ENCODE peak calls at places on chromosomes 4 and X, in nine cellular contexts. Z is heart right ventricle, Q is brain microvascular endothelial cell, C is SIG-M5, R is SK-N-SH, X is Right ventricle myocardium superior, D is GDM1, J is pulmonary artery endothelial cell, N is IMR-90. I is an unnamed sample.

GRCh38 chrX:111098874-111099273 is 2.9 kb downstream of the PAK3 start:
- DNase-seq in Z (peak; percentile 23), Q (no peak), C (no peak), R (peak; percentile 68), X (peak; percentile 47), D (no peak), J (no peak), N (peak; percentile 11), I (peak; percentile 36)

GRCh38 chrX:48083212-48083611 is 11.8 kb upstream of the ZNF630 start:
- DNase-seq in Z (no peak), Q (peak; percentile 51), C (no peak), R (peak; percentile 68), X (no peak), D (peak; percentile 33), J (no peak), N (peak; percentile 34), I (peak; percentile 43)

GRCh38 chr4:139761461-139761860 is 95.8 kb downstream of the MGST2 start:
- DNase-seq in Z (no peak), Q (peak; percentile 28), C (peak; percentile 0), R (peak; percentile 32), X (no peak), D (no peak), J (no peak), N (peak; percentile 23), I (no peak)

GRCh38 chr4:39539026-39539690 is 11.9 kb upstream of the UGDH start:
- DNase-seq in Z (no peak), Q (peak; percentile 38), C (no peak), R (no peak), X (no peak), D (no peak), J (no peak), N (peak; percentile 50), I (no peak)

GRCh38 chr4:13368262-13368661 is 115.9 kb downstream of the RAB28 start:
- DNase-seq in Z (no peak), Q (no peak), C (no peak), R (no peak), X (no peak), D (no peak), J (no peak), N (peak; percentile 12), I (no peak)

GRCh38 chr4:61175495-61175894 is 24.6 kb upstream of the ADGRL3 start:
- DNase-seq in Z (no peak), Q (no peak), C (no peak), R (no peak), X (no peak), D (no peak), J (no peak), N (no peak), I (no peak)

GRCh38 chrX:118526149-118526548 is 30.5 kb downstream of the DOCK11 start:
- DNase-seq in Z (no peak), Q (no peak), C (no peak), R (no peak), X (no peak), D (no peak), J (no peak), N (no peak), I (no peak)

GRCh38 chrX:45619290-45619689 is 418.6 kb upstream of the DIPK2B start:
- DNase-seq in Z (no peak), Q (peak; percentile 41), C (no peak), R (no peak), X (no peak), D (no peak), J (no peak), N (peak; percentile 28), I (no peak)

GRCh38 chrX:130716822-130717405 is 186.1 kb downstream of the ENOX2 start:
- DNase-seq in Z (no peak), Q (no peak), C (no peak), R (no peak), X (no peak), D (no peak), J (no peak), N (no peak), I (peak; percentile 8)

GRCh38 chr4:118086334-118086733 is 52.0 kb downstream of the NDST3 start:
- DNase-seq in Z (no peak), Q (no peak), C (no peak), R (no peak), X (no peak), D (no peak), J (peak; percentile 43), N (peak; percentile 31), I (no peak)

GRCh38 chr4:87283151-87283550 is 39.5 kb downstream of the HSD17B13 start:
- DNase-seq in Z (no peak), Q (no peak), C (no peak), R (no peak), X (no peak), D (no peak), J (no peak), N (no peak), I (no peak)

GRCh38 chr4:186723207-186724047 is at the start of gene FAT1:
- DNase-seq in Z (peak; percentile 77), Q (peak; percentile 26), C (no peak), R (peak; percentile 85), X (peak; percentile 75), D (no peak), J (no peak), N (peak; percentile 71), I (peak; percentile 67)

GRCh38 chrX:13933851-13934250 is 95.8 kb downstream of the GEMIN8 start:
- DNase-seq in Z (no peak), Q (no peak), C (no peak), R (no peak), X (no peak), D (no peak), J (no peak), N (no peak), I (no peak)

GRCh38 chrX:1178580-1179057 is 33.8 kb downstream of the CRLF2 start:
- DNase-seq in Z (no peak), Q (no peak), C (no peak), R (no peak), X (no peak), D (no peak), J (no peak), N (no peak), I (no peak)

GRCh38 chrX:102129473-102129872 is 4.0 kb downstream of the TCEAL2 start:
- DNase-seq in Z (no peak), Q (no peak), C (no peak), R (peak; percentile 41), X (no peak), D (no peak), J (no peak), N (peak; percentile 4), I (peak; percentile 0)

GRCh38 chrX:15680401-15680800 is 15.8 kb upstream of the CLTRN start:
- DNase-seq in Z (no peak), Q (peak; percentile 75), C (no peak), R (no peak), X (no peak), D (no peak), J (no peak), N (peak; percentile 88), I (no peak)

GRCh38 chr4:15238720-15239119 is 189.1 kb upstream of the C1QTNF7 start:
- DNase-seq in Z (no peak), Q (peak; percentile 62), C (no peak), R (peak; percentile 65), X (no peak), D (peak; percentile 29), J (no peak), N (peak; percentile 63), I (peak; percentile 11)

GRCh38 chr4:41297832-41298231 is 41.1 kb downstream of the UCHL1 start:
- DNase-seq in Z (no peak), Q (no peak), C (no peak), R (no peak), X (no peak), D (no peak), J (peak; percentile 27), N (no peak), I (no peak)

GRCh38 chr4:77669911-77670590 is 64.4 kb downstream of the CXCL13 start:
- DNase-seq in Z (no peak), Q (no peak), C (no peak), R (no peak), X (no peak), D (no peak), J (no peak), N (no peak), I (peak; percentile 80)

GRCh38 chr4:15682340-15682725 is 706 bp downstream of the FAM200B start:
- DNase-seq in Z (no peak), Q (no peak), C (no peak), R (no peak), X (no peak), D (no peak), J (no peak), N (no peak), I (no peak)

GRCh38 chr4:30553151-30553550 is 167.0 kb upstream of the PCDH7 start:
- DNase-seq in Z (no peak), Q (no peak), C (no peak), R (no peak), X (no peak), D (no peak), J (no peak), N (no peak), I (no peak)

GRCh38 chrX:153687121-153688039 is at the start of gene SLC6A8:
- DNase-seq in Z (peak; percentile 80), Q (peak; percentile 19), C (no peak), R (peak; percentile 87), X (peak; percentile 82), D (no peak), J (no peak), N (peak; percentile 44), I (peak; percentile 64)

GRCh38 chr4:38548256-38548655 is 115.7 kb upstream of the KLF3 start:
- DNase-seq in Z (no peak), Q (no peak), C (no peak), R (no peak), X (no peak), D (no peak), J (no peak), N (no peak), I (no peak)

I was measured in small intestine.